ENCODE peak calls at places on chromosome 1, in six cellular contexts. N is OCI-LY7, O is heart right ventricle, B is pancreas, D is GM23248, V is tibial artery. L is an unnamed sample.
A peak's percentile ranks its signal among the peaks of the same experiment; 100 is the strongest.

GRCh38 chr1:59433440-59433813 is 136.5 kb downstream of the FGGY start:
- DNase-seq in N (no peak), O (no peak), B (no peak), D (peak; percentile 94), V (no peak), L (no peak)

GRCh38 chr1:3518256-3518655 is 63.8 kb downstream of the ARHGEF16 start:
- DNase-seq in N (no peak), O (no peak), B (no peak), D (no peak), V (no peak), L (no peak)

GRCh38 chr1:162292422-162292849 is 84.2 kb downstream of the SPATA46 start:
- DNase-seq in N (no peak), O (no peak), B (no peak), D (peak; percentile 40), V (no peak), L (no peak)

GRCh38 chr1:19485362-19486187 is at the start of gene CAPZB:
- DNase-seq in N (peak; percentile 93), O (peak; percentile 97), B (peak; percentile 98), D (peak; percentile 97), V (peak; percentile 97), L (peak; percentile 91)

GRCh38 chr1:47477595-47478080 is 39.8 kb downstream of the FOXD2 start:
- DNase-seq in N (no peak), O (no peak), B (no peak), D (no peak), V (no peak), L (no peak)

GRCh38 chr1:6922096-6922931 is 137.1 kb downstream of the CAMTA1 start:
- DNase-seq in N (no peak), O (no peak), B (no peak), D (peak; percentile 76), V (peak; percentile 85), L (no peak)

GRCh38 chr1:41618066-41618825 is 133.8 kb upstream of the EDN2 start:
- DNase-seq in N (no peak), O (peak; percentile 82), B (peak; percentile 73), D (peak; percentile 46), V (peak; percentile 95), L (no peak)

GRCh38 chr1:181318858-181319235 is 164.5 kb upstream of the CACNA1E start:
- DNase-seq in N (no peak), O (no peak), B (no peak), D (peak; percentile 70), V (no peak), L (no peak)

GRCh38 chr1:212691561-212692071 is 8.0 kb downstream of the BATF3 start:
- DNase-seq in N (no peak), O (no peak), B (no peak), D (no peak), V (no peak), L (no peak)

DNA sequence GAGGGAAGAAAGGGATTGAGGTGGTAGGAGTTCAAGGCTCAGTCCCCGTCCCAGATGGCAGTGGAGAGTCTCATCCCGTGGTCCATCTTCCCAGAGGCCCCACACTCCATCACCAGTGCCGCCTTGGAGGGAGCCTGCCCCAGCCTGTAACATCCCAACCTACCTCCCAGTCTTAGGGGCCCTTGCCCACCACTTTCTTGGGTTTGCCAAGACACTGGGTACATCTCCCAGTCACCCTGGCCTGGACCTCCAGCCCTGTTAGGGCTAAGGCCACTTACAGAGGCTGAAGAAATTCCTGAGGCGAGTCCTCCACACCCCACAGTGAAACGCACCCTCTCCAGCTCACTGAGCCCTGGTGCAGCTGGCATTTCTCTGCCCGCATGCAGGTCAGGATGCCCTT is 3.3 kb downstream of the TMEM200B start:
- DNase-seq in N (no peak), O (no peak), B (no peak), D (no peak), V (no peak), L (no peak)
- H3K36me3 ChIP-seq in N (peaks cover 21% of the 10 kb centered on the region), O (no peaks in the 10 kb centered on the region), B (peaks cover 6% of the 10 kb centered on the region), D (peaks cover 3% of the 10 kb centered on the region), V (no peaks in the 10 kb centered on the region), L (peaks cover 21% of the 10 kb centered on the region)

GRCh38 chr1:206455320-206455680 is 15.0 kb upstream of the IKBKE start:
- DNase-seq in N (no peak), O (no peak), B (no peak), D (no peak), V (no peak), L (no peak)
- H3K9me3 ChIP-seq in N (no peaks in the 10 kb centered on the region), O (no peaks in the 10 kb centered on the region), B (no peaks in the 10 kb centered on the region), D (no peaks in the 10 kb centered on the region), V (no peaks in the 10 kb centered on the region), L (no peaks in the 10 kb centered on the region)

GRCh38 chr1:53895421-53895820 is 1.4 kb downstream of the DIO1 start:
- DNase-seq in N (no peak), O (no peak), B (no peak), D (peak; percentile 14), V (no peak), L (no peak)

GRCh38 chr1:53896673-53897229 is 2.8 kb downstream of the DIO1 start:
- DNase-seq in N (no peak), O (no peak), B (no peak), D (peak; percentile 91), V (peak; percentile 77), L (no peak)

GRCh38 chr1:53902235-53902920 is 8.4 kb downstream of the DIO1 start:
- DNase-seq in N (no peak), O (no peak), B (no peak), D (no peak), V (no peak), L (no peak)

GRCh38 chr1:53899708-53900107 is 5.7 kb downstream of the DIO1 start:
- DNase-seq in N (no peak), O (no peak), B (no peak), D (no peak), V (no peak), L (no peak)

GRCh38 chr1:53899206-53899628 is 5.2 kb downstream of the DIO1 start:
- DNase-seq in N (no peak), O (peak; percentile 20), B (peak; percentile 69), D (no peak), V (no peak), L (no peak)
- H3K27ac ChIP-seq in N (no peak overlapping the region), O (no peak overlapping the region), B (no peak overlapping the region), D (no peak overlapping the region), V (peak overlapping the region; percentile 23), L (no peak overlapping the region)

DNA sequence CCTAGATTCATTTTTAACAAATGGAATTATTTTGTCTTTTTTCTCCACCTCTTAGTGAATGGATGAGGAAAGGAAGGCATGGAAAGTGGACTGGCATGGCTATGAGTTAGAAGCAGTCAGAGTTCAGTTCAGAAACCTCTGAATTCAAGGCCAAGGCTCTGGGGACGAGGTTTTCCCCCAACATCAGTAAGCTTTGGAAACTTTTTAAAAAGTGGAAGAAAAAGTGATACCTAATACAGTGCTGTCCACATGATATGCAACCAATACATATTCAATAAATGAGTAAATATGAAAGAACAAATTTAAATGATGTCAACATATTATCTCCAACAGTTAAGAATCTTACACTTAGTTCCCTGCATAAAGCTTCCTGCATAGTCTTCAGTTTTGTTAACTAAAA is 204.7 kb downstream of the HLX start:
- DNase-seq in N (no peak), O (no peak), B (no peak), D (no peak), V (no peak), L (no peak)
- H3K36me3 ChIP-seq in N (no peaks in the 10 kb centered on the region), O (no peaks in the 10 kb centered on the region), B (no peaks in the 10 kb centered on the region), D (no peaks in the 10 kb centered on the region), V (no peaks in the 10 kb centered on the region), L (no peaks in the 10 kb centered on the region)

DNA sequence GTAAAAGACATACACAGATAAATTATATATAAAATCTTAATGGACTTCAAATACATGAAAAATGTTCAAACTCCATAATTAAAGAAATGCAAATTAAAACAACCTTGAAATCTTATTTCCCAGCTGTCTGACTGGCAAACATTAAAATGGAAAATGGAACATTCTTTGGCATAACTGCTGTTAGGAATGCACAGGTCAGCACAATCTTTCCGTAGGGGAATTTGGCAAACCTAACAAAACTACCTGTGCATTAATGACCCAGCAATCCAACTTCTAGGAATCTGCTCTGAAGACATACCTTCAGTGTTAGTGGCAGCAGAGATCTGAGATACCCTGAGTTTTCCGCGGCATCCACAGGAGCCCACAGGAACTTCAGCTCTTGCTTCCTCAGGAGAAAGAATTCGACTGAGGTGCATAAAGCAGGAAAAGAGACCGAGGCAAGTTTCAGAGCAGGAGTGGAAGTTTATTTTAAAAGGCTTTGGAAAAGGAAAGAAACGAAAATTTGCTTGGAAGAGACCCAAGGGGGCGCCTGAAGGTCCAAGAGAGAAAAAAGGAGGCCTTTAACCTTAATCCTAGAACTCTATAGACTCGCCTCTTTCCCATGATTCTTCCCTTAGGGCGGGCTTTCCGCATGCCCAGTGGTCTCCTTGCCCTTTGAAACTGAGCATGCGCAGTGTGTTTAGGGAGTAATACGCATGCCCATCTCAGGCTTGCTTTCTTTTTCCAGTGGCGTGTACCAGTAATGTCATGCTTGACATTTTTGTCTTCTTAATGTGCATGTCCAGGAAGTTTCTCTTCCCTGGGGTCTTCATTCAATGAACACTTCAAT is 24.8 kb downstream of the LYPD8 start:
- DNase-seq in N (no peak), O (no peak), B (no peak), D (peak; percentile 17), V (no peak), L (no peak)
- H3K9me3 ChIP-seq in N (no peaks in the 10 kb centered on the region), O (no peaks in the 10 kb centered on the region), B (no peaks in the 10 kb centered on the region), D (no peaks in the 10 kb centered on the region), V (no peaks in the 10 kb centered on the region), L (no peaks in the 10 kb centered on the region)

GRCh38 chr1:210633140-210633539 is 304.4 kb downstream of the HHAT start:
- DNase-seq in N (no peak), O (no peak), B (no peak), D (no peak), V (no peak), L (no peak)

GRCh38 chr1:210631399-210631798 is 302.7 kb downstream of the HHAT start:
- DNase-seq in N (no peak), O (no peak), B (no peak), D (no peak), V (no peak), L (no peak)

GRCh38 chr1:210629276-210629675 is 300.6 kb downstream of the HHAT start:
- DNase-seq in N (no peak), O (no peak), B (no peak), D (no peak), V (no peak), L (no peak)

GRCh38 chr1:210633636-210634035 is 304.9 kb downstream of the HHAT start:
- DNase-seq in N (no peak), O (peak; percentile 22), B (no peak), D (no peak), V (no peak), L (no peak)

DNA sequence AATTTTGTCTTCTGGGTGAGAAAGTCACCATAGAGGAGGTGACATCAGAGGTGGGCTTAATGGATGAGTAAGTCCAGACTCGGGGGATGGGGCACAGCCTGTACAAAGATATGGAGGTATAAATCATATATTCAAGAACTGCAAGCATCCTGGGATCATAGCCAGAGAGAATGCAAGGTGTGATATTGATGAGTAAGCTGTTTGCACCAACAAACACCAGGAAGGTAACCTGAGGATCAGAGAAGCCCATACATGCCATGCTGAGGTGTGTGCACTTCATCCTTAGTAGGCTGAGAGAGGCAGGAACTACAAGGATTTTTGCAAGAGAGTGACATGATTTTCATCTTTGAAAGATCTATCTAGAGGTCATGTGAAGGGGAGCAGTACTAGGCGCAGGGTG is 306.4 kb downstream of the HHAT start:
- DNase-seq in N (no peak), O (no peak), B (no peak), D (no peak), V (no peak), L (no peak)
- H3K27ac ChIP-seq in N (no peak overlapping the region), O (no peak overlapping the region), B (no peak overlapping the region), D (no peak overlapping the region), V (no peak overlapping the region), L (no peak overlapping the region)

DNA sequence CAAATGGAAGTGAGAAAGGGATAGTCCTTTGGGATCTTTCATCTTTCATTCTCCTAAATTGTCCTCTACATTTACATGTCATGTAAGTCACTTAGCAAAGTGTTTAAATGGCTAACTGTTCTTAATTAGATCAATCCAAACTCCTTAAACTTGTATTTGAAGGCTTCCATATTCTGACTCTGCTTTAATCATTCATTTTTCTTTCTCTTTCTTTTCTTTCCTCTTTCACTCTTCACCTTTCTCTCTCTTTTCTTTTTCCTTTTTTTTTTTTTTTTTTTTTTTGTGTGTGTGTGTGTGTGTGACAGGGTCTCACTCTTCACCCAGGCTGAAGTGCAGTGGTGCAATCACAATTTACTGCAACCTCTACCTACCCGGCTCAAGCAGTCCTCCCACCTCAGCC is 71.7 kb downstream of the RPS27 start:
- DNase-seq in N (no peak), O (no peak), B (no peak), D (no peak), V (no peak), L (no peak)
- H3K36me3 ChIP-seq in N (no peaks in the 10 kb centered on the region), O (no peaks in the 10 kb centered on the region), B (no peaks in the 10 kb centered on the region), D (no peaks in the 10 kb centered on the region), V (no peaks in the 10 kb centered on the region), L (no peaks in the 10 kb centered on the region)